ENCODE peak calls at places on chromosome 13, in seven cellular contexts. U, M, S, I, L, W and Q are unnamed samples.

GRCh38 chr13:29439601-29440381 is 155.7 kb downstream of the SLC7A1 start:
- DNase-seq in U (no peak), M (no peak), S (no peak), I (no peak), L (no peak), W (peak; percentile 6), Q (peak; percentile 17)

GRCh38 chr13:103386341-103386740 is 320.1 kb upstream of the SLC10A2 start:
- DNase-seq in U (no peak), M (peak; percentile 56), S (no peak), I (no peak), L (no peak), W (peak; percentile 80), Q (peak; percentile 45)

GRCh38 chr13:101520672-101521071 is 68.2 kb downstream of the ITGBL1 start:
- DNase-seq in U (no peak), M (peak; percentile 83), S (no peak), I (no peak), L (no peak), W (peak; percentile 86), Q (peak; percentile 53)

GRCh38 chr13:25882732-25883357 is 169.0 kb downstream of the SHISA2 start:
- DNase-seq in U (no peak), M (no peak), S (no peak), I (no peak), L (no peak), W (peak; percentile 78), Q (no peak)

GRCh38 chr13:19634129-19634740 is 776 bp downstream of the MPHOSPH8 start:
- DNase-seq in U (no peak), M (peak; percentile 60), S (no peak), I (peak; percentile 40), L (no peak), W (peak; percentile 67), Q (peak; percentile 55)

GRCh38 chr13:27211271-27211670 is 39.7 kb upstream of the USP12 start:
- DNase-seq in U (no peak), M (no peak), S (no peak), I (no peak), L (no peak), W (no peak), Q (no peak)

GRCh38 chr13:100646030-100646673 is 28.4 kb downstream of the TMTC4 start:
- DNase-seq in U (no peak), M (peak; percentile 49), S (no peak), I (peak; percentile 69), L (no peak), W (peak; percentile 61), Q (peak; percentile 60)

GRCh38 chr13:52738719-52739467 is 727 bp downstream of the CNMD start:
- DNase-seq in U (peak; percentile 82), M (no peak), S (peak; percentile 54), I (peak; percentile 20), L (no peak), W (no peak), Q (no peak)

GRCh38 chr13:38602261-38602660 is 84.6 kb upstream of the FREM2 start:
- DNase-seq in U (no peak), M (peak; percentile 1), S (no peak), I (no peak), L (no peak), W (peak; percentile 6), Q (peak; percentile 16)

GRCh38 chr13:48778551-48779088 is 124.9 kb downstream of the CYSLTR2 start:
- DNase-seq in U (no peak), M (no peak), S (no peak), I (no peak), L (no peak), W (no peak), Q (no peak)

GRCh38 chr13:75318138-75318833 is 163.7 kb downstream of the TBC1D4 start:
- DNase-seq in U (no peak), M (no peak), S (no peak), I (no peak), L (no peak), W (no peak), Q (no peak)

GRCh38 chr13:45335397-45336024 is 5.5 kb downstream of the TPT1 start:
- DNase-seq in U (no peak), M (peak; percentile 31), S (no peak), I (no peak), L (no peak), W (no peak), Q (peak; percentile 46)

GRCh38 chr13:91922969-91923592 is 524.7 kb downstream of the GPC5 start:
- DNase-seq in U (no peak), M (no peak), S (no peak), I (no peak), L (no peak), W (peak; percentile 11), Q (peak; percentile 5)

GRCh38 chr13:38415233-38415632 is 65.6 kb downstream of the UFM1 start:
- DNase-seq in U (no peak), M (peak; percentile 8), S (no peak), I (no peak), L (no peak), W (peak; percentile 30), Q (no peak)

GRCh38 chr13:42626461-42626860 is 52.5 kb downstream of the TNFSF11 start:
- DNase-seq in U (no peak), M (no peak), S (no peak), I (no peak), L (no peak), W (no peak), Q (no peak)

GRCh38 chr13:69980799-69981198 is 126.8 kb upstream of the ATXN8OS start:
- DNase-seq in U (no peak), M (no peak), S (no peak), I (no peak), L (no peak), W (no peak), Q (no peak)

GRCh38 chr13:75365724-75366173 is 116.2 kb downstream of the TBC1D4 start:
- DNase-seq in U (no peak), M (peak; percentile 96), S (no peak), I (no peak), L (no peak), W (peak; percentile 72), Q (peak; percentile 74)

GRCh38 chr13:75761373-75761772 is 125.2 kb downstream of the LMO7 start:
- DNase-seq in U (no peak), M (no peak), S (no peak), I (no peak), L (no peak), W (peak; percentile 49), Q (peak; percentile 31)

GRCh38 chr13:40770934-40771618 is at the start of gene MRPS31:
- DNase-seq in U (peak; percentile 99), M (peak; percentile 96), S (peak; percentile 98), I (peak; percentile 92), L (peak; percentile 97), W (peak; percentile 97), Q (peak; percentile 96)

GRCh38 chr13:110259651-110260050 is 47.3 kb downstream of the COL4A1 start:
- DNase-seq in U (no peak), M (peak; percentile 48), S (no peak), I (no peak), L (no peak), W (no peak), Q (no peak)

GRCh38 chr13:27269114-27269665 is 1.4 kb upstream of the RASL11A start:
- DNase-seq in U (no peak), M (no peak), S (no peak), I (no peak), L (no peak), W (no peak), Q (no peak)

DNA sequence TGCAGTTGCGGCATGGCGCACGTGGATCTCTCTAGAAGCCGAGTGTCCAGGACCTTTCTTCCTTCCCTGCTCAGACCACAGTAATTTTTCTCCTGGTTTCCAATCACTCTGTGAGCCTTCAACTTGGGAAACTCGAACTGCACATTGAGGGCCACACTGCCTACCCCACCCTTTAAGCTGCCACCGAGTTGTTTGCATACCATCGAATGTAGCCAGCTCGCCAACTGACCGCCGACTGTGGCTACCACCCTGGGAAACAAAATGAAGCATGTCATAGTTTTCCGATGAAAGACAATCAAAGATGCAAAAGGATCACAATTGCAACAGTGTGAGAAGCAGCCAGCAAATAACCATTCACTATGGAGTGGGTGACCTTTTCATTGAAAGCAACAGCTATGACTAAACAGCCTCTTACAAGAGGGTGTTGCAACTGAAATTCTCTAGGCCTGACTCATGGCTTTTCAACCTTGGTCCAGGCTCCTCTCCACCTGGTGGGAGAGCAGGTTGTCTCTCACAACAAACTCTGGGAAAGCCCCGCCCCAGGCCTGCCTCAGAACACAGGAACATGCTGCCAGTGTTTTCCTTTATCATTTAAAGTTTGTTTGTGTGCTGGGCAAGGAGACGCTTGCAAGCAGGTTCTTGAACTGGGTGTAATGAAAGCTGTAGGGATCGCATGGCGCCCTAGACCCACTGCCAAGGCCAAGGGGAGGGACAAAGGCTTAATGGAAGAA is 141.7 kb upstream of the SERP2 start:
- DNase-seq in U (peak; percentile 85), M (peak; percentile 99), S (no peak), I (no peak), L (peak; percentile 76), W (peak; percentile 99), Q (peak; percentile 98)
- TF ChIP-seq CTCF in U (no peak), M (peak; percentile 13), S (no peak), I (no peak), L (peak; percentile 18), W (peak; percentile 33), Q (peak; percentile 19)

DNA sequence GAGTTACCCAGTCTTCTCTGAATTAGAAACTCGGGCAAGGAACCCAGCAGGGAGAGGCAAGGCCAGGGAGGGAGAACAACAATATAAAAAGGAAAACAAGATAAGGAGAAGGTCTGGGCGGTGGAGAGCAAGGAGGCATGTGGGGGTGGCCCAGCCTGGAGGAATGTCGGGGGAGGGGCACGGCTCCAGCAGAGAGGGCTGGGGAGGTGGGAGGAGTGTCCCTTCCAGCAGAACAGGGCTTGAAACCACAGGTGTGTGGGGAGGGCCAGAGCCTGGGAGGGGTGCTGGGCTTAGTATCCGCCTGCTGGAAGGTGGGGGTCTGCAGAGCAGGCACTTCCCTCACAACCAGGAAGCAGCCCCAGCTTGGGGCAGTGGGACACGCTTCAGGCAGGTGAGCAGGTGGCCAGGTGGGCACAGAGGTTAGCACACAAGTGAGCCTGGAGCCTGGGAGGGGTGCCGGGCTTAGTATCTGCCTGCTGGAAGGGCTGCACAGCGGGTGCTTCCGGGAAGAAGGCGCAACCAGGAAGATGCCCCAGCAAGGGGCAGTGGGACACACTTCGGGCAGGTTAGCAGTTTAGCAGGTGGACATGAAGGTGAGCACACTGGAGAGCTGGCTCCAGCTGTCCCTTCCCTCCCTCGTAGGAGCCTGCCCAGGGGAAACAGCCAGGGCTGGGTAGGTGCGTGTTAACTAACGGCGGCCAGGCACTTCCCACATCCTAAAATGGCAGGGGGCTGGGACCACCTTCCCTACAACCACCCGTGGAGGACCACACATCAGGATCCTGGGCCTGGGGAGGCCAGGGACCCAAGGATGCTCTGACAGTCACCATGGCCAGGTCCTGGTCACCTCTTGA is 3.1 kb downstream of the GAS6 start:
- DNase-seq in U (peak; percentile 75), M (no peak), S (peak; percentile 58), I (no peak), L (no peak), W (peak; percentile 39), Q (peak; percentile 51)
- H3K4me3 ChIP-seq in U (no peak overlapping the region), M (no peak overlapping the region), S (no peak overlapping the region), I (no peak overlapping the region), L (peak overlapping the region; percentile 90), W (no peak overlapping the region), Q (no peak overlapping the region)

DNA sequence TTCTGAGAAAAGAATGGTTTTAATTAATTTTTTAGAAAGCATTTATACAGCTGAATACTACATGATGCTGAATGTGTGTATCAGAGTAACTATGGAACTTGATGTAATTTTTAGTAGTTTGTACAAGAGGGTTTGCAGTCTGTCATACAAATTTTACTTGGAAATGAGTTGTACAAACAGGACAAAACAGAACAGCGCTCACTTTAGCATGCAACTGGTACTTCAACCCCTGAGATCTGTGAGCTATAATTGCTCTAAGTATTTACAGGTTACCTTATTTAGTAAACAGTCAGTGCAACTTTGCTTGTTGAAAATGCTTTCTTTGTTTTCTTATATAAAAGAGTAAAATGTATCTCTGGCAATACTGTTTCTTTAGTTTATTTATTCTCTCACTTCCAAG is 719 bp downstream of the TNFRSF19 start:
- DNase-seq in U (no peak), M (peak; percentile 22), S (no peak), I (no peak), L (no peak), W (peak; percentile 63), Q (peak; percentile 39)
- TF ChIP-seq CTCF in U (no peak), M (peak; percentile 11), S (no peak), I (no peak), L (no peak), W (peak; percentile 54), Q (peak; percentile 35)

GRCh38 chr13:77478645-77478997 is 56.9 kb upstream of the SCEL start:
- DNase-seq in U (no peak), M (no peak), S (no peak), I (no peak), L (no peak), W (no peak), Q (no peak)
- H3K4me3 ChIP-seq in U (no peak overlapping the region), M (no peak overlapping the region), S (peak overlapping the region; percentile 57), I (peak overlapping the region; percentile 60), L (peak overlapping the region; percentile 63), W (no peak overlapping the region), Q (peak overlapping the region; percentile 61)